ENCODE peak calls at places on chromosomes 5 and 9, in eight cellular contexts. B is tibial artery, Z is choroid plexus epithelial cell, S is GM23338, O is pancreas, J is mucosa of descending colon, G is GM13976, L is psoas muscle. T is an unnamed sample.

GRCh38 chr5:35803221-35803651 is 53.5 kb upstream of the IL7R start:
- DNase-seq in B (no peak), Z (peak), S (peak), O (no peak), J (peak), G (no peak), L (no peak), T (no peak)

GRCh38 chr5:1405539-1406530 is 39.4 kb downstream of the SLC6A3 start:
- DNase-seq in B (peak), Z (no peak), S (no peak), O (no peak), J (peak), G (no peak), L (no peak), T (no peak)

GRCh38 chr5:135467051-135467625 is 15.0 kb upstream of the TIFAB start:
- DNase-seq in B (peak), Z (no peak), S (no peak), O (no peak), J (no peak), G (no peak), L (no peak), T (no peak)

GRCh38 chr9:76135902-76136301 is 245.4 kb downstream of the PCSK5 start:
- DNase-seq in B (no peak), Z (no peak), S (no peak), O (no peak), J (no peak), G (no peak), L (no peak), T (no peak)

GRCh38 chr9:136437839-136438547 is 1.7 kb downstream of the INPP5E start:
- DNase-seq in B (no peak), Z (no peak), S (no peak), O (no peak), J (no peak), G (no peak), L (no peak), T (no peak)

GRCh38 chr9:4327504-4328191 is 27.8 kb upstream of the GLIS3 start:
- DNase-seq in B (no peak), Z (peak), S (peak), O (no peak), J (no peak), G (no peak), L (no peak), T (no peak)

GRCh38 chr9:80957806-80958205 is 731.5 kb downstream of the TLE1 start:
- DNase-seq in B (no peak), Z (peak), S (no peak), O (no peak), J (no peak), G (no peak), L (no peak), T (no peak)

GRCh38 chr9:89542461-89543021 is 44.6 kb upstream of the SEMA4D start:
- DNase-seq in B (no peak), Z (no peak), S (no peak), O (no peak), J (no peak), G (no peak), L (no peak), T (no peak)

GRCh38 chr9:99356512-99356971 is 134.5 kb downstream of the SEC61B start:
- DNase-seq in B (peak), Z (peak), S (no peak), O (peak), J (no peak), G (no peak), L (peak), T (no peak)

GRCh38 chr9:98333703-98334582 is 78.5 kb upstream of the TBC1D2 start:
- DNase-seq in B (no peak), Z (peak), S (no peak), O (no peak), J (no peak), G (no peak), L (no peak), T (peak)

GRCh38 chr5:82011761-82012160 is 39.9 kb downstream of the ATG10 start:
- DNase-seq in B (no peak), Z (no peak), S (no peak), O (no peak), J (no peak), G (no peak), L (no peak), T (no peak)

GRCh38 chr9:99845063-99845462 is 23.4 kb downstream of the NR4A3 start:
- DNase-seq in B (no peak), Z (no peak), S (no peak), O (no peak), J (no peak), G (no peak), L (no peak), T (no peak)

GRCh38 chr5:113361701-113362100 is 73.1 kb downstream of the TSSK1B start:
- DNase-seq in B (no peak), Z (no peak), S (no peak), O (no peak), J (no peak), G (no peak), L (no peak), T (no peak)

GRCh38 chr9:136052433-136052880 is 42.6 kb downstream of the NACC2 start:
- DNase-seq in B (peak), Z (no peak), S (peak), O (no peak), J (peak), G (peak), L (no peak), T (no peak)

GRCh38 chr9:133385452-133385851 is 9.3 kb downstream of the STKLD1 start:
- DNase-seq in B (no peak), Z (no peak), S (no peak), O (no peak), J (no peak), G (no peak), L (no peak), T (no peak)

GRCh38 chr5:53944981-53945380 is 365.4 kb downstream of the ARL15 start:
- DNase-seq in B (no peak), Z (no peak), S (no peak), O (no peak), J (no peak), G (no peak), L (no peak), T (no peak)

GRCh38 chr9:31542384-31543055 is 841.9 kb upstream of the ACO1 start:
- DNase-seq in B (no peak), Z (peak), S (peak), O (no peak), J (no peak), G (peak), L (no peak), T (peak)

GRCh38 chr9:95788011-95788410 is 87.5 kb upstream of the ERCC6L2 start:
- DNase-seq in B (no peak), Z (no peak), S (peak), O (no peak), J (no peak), G (no peak), L (no peak), T (no peak)

GRCh38 chr5:134127376-134127861 is 12.9 kb downstream of the TCF7 start:
- DNase-seq in B (no peak), Z (peak), S (no peak), O (peak), J (peak), G (peak), L (no peak), T (peak)

GRCh38 chr5:123512631-123513461 is 869 bp downstream of the CSNK1G3 start:
- DNase-seq in B (peak), Z (peak), S (peak), O (peak), J (peak), G (peak), L (peak), T (peak)

GRCh38 chr5:78626009-78626571 is 22.5 kb downstream of the LHFPL2 start:
- DNase-seq in B (peak), Z (peak), S (no peak), O (no peak), J (no peak), G (no peak), L (no peak), T (no peak)

GRCh38 chr9:83669067-83669466 is 38.7 kb downstream of the UBQLN1 start:
- DNase-seq in B (no peak), Z (peak), S (no peak), O (no peak), J (no peak), G (no peak), L (no peak), T (no peak)

GRCh38 chr9:127495884-127496555 is 44.7 kb downstream of the LRSAM1 start:
- DNase-seq in B (no peak), Z (no peak), S (no peak), O (no peak), J (no peak), G (no peak), L (no peak), T (no peak)
- TF ChIP-seq CTCF in B (no peak), Z (no peak), S (no peak), O (no peak), J (no peak), G (no peak), L (no peak), T (no peak)

GRCh38 chr5:138643040-138643791 is 68.0 kb upstream of the HSPA9 start:
- DNase-seq in B (no peak), Z (no peak), S (no peak), O (no peak), J (no peak), G (no peak), L (no peak), T (no peak)
- TF ChIP-seq CTCF in B (no peak), Z (peak), S (no peak), O (no peak), J (no peak), G (no peak), L (no peak), T (no peak)

GRCh38 chr9:107274096-107274495 is 9.0 kb upstream of the RAD23B start:
- DNase-seq in B (no peak), Z (no peak), S (peak), O (no peak), J (no peak), G (no peak), L (no peak), T (no peak)
- TF ChIP-seq CTCF in B (no peak), Z (peak), S (peak), O (no peak), J (no peak), G (no peak), L (no peak), T (no peak)

DNA sequence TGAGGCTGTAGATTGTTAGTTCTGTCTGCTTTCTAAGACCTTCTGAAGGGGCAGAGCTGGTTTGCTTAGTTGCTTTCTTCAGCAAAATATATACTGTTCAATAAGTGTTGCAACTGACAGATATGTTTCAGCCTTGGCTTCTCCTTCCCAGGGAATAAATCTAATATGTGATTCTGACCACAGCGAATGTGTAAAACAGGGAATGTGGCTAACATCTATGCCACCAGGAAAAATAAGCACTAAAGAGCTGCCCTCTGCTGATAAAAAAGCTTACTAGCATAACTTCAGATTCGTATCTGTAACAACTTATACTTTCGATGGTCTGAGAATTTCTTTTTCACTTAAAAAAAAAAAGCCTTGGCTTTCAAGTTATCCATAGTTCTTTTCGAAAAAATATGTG is 13.0 kb upstream of the OSMR start:
- DNase-seq in B (no peak), Z (no peak), S (no peak), O (no peak), J (no peak), G (no peak), L (no peak), T (no peak)
- TF ChIP-seq CTCF in B (no peak), Z (no peak), S (no peak), O (no peak), J (no peak), G (no peak), L (no peak), T (no peak)

DNA sequence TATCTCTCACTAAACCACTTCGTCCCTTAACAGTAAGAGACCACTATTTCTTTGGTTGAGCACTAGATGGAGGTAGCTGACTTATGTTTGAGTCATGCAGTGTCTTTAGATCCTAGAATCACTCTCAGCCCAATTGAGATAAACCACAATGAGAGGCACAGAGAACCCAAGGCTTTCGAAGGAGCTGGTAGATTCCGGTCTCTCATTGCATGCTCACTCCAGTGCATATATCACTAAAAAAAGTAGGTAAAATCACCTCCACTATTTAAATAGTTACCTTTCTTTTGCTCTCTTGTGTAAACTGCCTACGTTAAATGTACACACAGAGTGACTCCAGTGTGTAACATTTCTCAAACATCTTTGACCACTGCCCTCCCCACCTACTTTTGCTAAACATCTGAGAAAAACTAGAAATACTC is 27.6 kb downstream of the ACTL7A start:
- DNase-seq in B (no peak), Z (peak), S (peak), O (no peak), J (no peak), G (no peak), L (no peak), T (no peak)
- TF ChIP-seq CTCF in B (no peak), Z (peak), S (no peak), O (no peak), J (no peak), G (no peak), L (peak), T (no peak)

GRCh38 chr9:2027761-2028160 is 12.6 kb downstream of the SMARCA2 start:
- DNase-seq in B (no peak), Z (no peak), S (no peak), O (no peak), J (no peak), G (no peak), L (no peak), T (no peak)
- TF ChIP-seq CTCF in B (no peak), Z (no peak), S (no peak), O (no peak), J (no peak), G (no peak), L (no peak), T (no peak)

GRCh38 chr5:41522193-41522786 is 11.9 kb upstream of the PLCXD3 start:
- DNase-seq in B (no peak), Z (peak), S (peak), O (no peak), J (no peak), G (no peak), L (no peak), T (no peak)

GRCh38 chr5:41524174-41524573 is 13.8 kb upstream of the PLCXD3 start:
- DNase-seq in B (no peak), Z (peak), S (peak), O (no peak), J (no peak), G (no peak), L (no peak), T (peak)

GRCh38 chr5:41517909-41518308 is 7.5 kb upstream of the PLCXD3 start:
- DNase-seq in B (no peak), Z (peak), S (peak), O (no peak), J (no peak), G (no peak), L (no peak), T (no peak)

GRCh38 chr5:41519801-41520200 is 9.4 kb upstream of the PLCXD3 start:
- DNase-seq in B (no peak), Z (peak), S (peak), O (no peak), J (no peak), G (no peak), L (no peak), T (no peak)
- TF ChIP-seq CTCF in B (no peak), Z (peak), S (peak), O (peak), J (no peak), G (no peak), L (no peak), T (no peak)

GRCh38 chr5:32241034-32241783 is 67.1 kb upstream of the GOLPH3 start:
- DNase-seq in B (no peak), Z (no peak), S (no peak), O (no peak), J (no peak), G (no peak), L (no peak), T (no peak)

GRCh38 chr5:32249668-32250067 is 63.1 kb downstream of the MTMR12 start:
- DNase-seq in B (no peak), Z (no peak), S (no peak), O (peak), J (no peak), G (no peak), L (no peak), T (no peak)

GRCh38 chr5:32239385-32239784 is 65.3 kb upstream of the GOLPH3 start:
- DNase-seq in B (no peak), Z (no peak), S (no peak), O (no peak), J (no peak), G (no peak), L (no peak), T (no peak)

GRCh38 chr5:32245742-32246141 is 67.0 kb downstream of the MTMR12 start:
- DNase-seq in B (no peak), Z (no peak), S (no peak), O (no peak), J (no peak), G (no peak), L (no peak), T (no peak)

GRCh38 chr5:32244017-32244416 is 68.7 kb downstream of the MTMR12 start:
- DNase-seq in B (no peak), Z (no peak), S (no peak), O (no peak), J (no peak), G (no peak), L (no peak), T (no peak)
- TF ChIP-seq CTCF in B (no peak), Z (no peak), S (peak), O (no peak), J (no peak), G (no peak), L (no peak), T (no peak)